ENCODE peak calls at places on chromosomes 7 and 10, in four cellular contexts. S is H1, D is fibroblast of lung, T is cardiac muscle cell. L is an unnamed sample.

GRCh38 chr10:30587522-30588031 is 42.0 kb downstream of the LYZL2 start:
- DNase-seq in T (no peak), D (no peak), S (no peak), L (no peak)

GRCh38 chr7:50684011-50684701 is 98.5 kb downstream of the GRB10 start:
- DNase-seq in S (no peak), D (no peak), T (no peak), L (no peak)

GRCh38 chr7:41771717-41772116 is 68.8 kb upstream of the INHBA start:
- DNase-seq in S (no peak), D (no peak), T (no peak), L (no peak)

GRCh38 chr10:3136763-3137611 is 35.6 kb downstream of the PITRM1 start:
- DNase-seq in D (peak; percentile 59), T (no peak), S (no peak), L (no peak)

GRCh38 chr7:17690030-17690429 is 250.3 kb downstream of the SNX13 start:
- DNase-seq in T (no peak), S (no peak), D (peak; percentile 99), L (no peak)

GRCh38 chr10:1047937-1048336 is 982 bp downstream of the IDI1 start:
- DNase-seq in S (no peak), D (no peak), T (no peak), L (no peak)

GRCh38 chr7:18019562-18019961 is 8.1 kb downstream of the PRPS1L1 start:
- DNase-seq in S (no peak), T (no peak), D (peak; percentile 87), L (peak; percentile 49)

GRCh38 chr7:22216309-22216708 is 140.6 kb downstream of the RAPGEF5 start:
- DNase-seq in D (no peak), S (no peak), T (no peak), L (no peak)

GRCh38 chr7:130151591-130152269 is 53.5 kb downstream of the TMEM209 start:
- DNase-seq in D (peak; percentile 49), T (no peak), S (no peak), L (no peak)

GRCh38 chr10:75926763-75927162 is 495.3 kb downstream of the LRMDA start:
- DNase-seq in T (peak; percentile 62), D (no peak), S (no peak), L (no peak)

GRCh38 chr10:75925999-75926398 is 494.6 kb downstream of the LRMDA start:
- DNase-seq in S (no peak), T (no peak), D (no peak), L (no peak)

GRCh38 chr10:75919913-75920312 is 488.5 kb downstream of the LRMDA start:
- DNase-seq in D (no peak), T (no peak), S (no peak), L (no peak)

GRCh38 chr10:75924309-75924920 is 493.0 kb downstream of the LRMDA start:
- DNase-seq in S (no peak), D (no peak), T (no peak), L (no peak)

DNA sequence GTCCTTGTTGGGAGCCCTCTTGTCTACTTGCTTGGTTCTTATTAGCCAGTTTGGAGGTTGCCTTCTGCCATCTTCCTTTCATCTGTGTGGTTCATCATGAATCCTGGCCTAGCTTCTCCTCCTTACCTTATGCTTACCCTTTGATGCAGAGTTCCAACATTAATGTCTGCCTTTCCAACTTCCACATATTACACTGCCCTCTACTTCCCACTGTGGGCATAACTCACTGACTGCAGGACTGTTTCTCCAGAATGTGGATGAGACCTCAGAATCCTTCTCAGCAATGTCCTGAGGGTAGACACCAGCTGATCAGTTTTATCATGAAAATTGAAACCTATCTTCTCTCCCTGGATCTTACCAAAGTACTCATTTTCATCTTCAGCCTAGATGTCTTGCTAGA is 491.0 kb downstream of the LRMDA start:
- DNase-seq in S (no peak), D (peak; percentile 2), T (no peak), L (no peak)
- TF ChIP-seq CTCF in S (no peak), D (peak; percentile 43), T (peak; percentile 47), L (peak; percentile 16)

DNA sequence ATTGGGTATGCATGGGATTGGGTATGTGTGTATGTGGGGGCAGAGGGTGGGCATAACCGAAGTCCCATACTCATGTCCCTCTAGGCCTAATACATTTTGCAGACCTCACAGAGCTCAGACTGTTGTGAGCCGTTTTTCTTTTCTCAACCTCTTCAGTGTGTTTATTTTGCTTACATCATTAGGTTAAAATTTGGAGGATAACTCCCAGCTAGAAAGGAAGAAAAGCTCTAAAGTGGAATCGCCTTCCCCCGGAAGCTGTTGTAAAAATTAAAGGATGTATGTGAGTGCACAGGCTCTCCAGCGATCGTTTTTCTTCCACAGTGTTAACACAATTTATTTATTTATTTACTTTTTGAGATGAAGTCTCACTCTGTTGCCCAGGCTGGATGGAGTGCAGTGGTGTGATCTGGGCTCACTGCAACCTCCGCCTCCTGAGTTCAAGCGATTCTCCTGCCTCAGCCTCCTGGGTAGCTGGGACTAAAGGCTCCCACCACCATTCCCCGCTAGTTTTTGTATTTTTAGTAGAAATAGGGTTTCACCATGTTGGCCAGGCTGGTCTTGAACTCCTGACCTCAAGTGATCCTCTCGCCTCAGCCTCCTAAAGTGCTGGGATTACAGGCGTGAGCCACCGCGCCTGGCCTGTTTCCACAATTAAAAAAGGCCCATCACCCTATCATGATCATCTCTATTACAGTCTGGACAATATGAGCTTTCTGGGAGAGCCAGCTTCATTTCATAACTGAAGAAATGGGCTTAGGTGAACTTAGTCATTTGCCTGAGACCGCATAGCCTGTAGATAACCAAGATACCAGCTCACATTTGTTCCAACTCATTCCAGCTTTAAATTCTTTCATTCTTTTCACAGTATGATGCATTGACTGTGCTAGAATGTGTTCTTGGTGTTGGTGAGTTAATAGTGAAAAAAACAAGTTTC is 1.7 kb upstream of the H2AZ2 start:
- DNase-seq in T (no peak), S (no peak), D (peak; percentile 86), L (no peak)
- H3K4me3 ChIP-seq in T (no peak overlapping the region), S (peak overlapping the region; percentile 97), D (peak overlapping the region; percentile 79), L (peak overlapping the region; percentile 87)

GRCh38 chr10:114387784-114388183 is 16.5 kb downstream of the AFAP1L2 start:
- DNase-seq in D (no peak), S (no peak), T (no peak), L (no peak)
- TF ChIP-seq CTCF in D (no peak), S (peak; percentile 38), T (no peak), L (no peak)

GRCh38 chr10:110500515-110500905 is 2.8 kb downstream of the DUSP5 start:
- DNase-seq in D (peak; percentile 84), T (peak; percentile 86), S (no peak), L (no peak)
- H3K4me3 ChIP-seq in D (peak overlapping the region; percentile 74), T (peak overlapping the region; percentile 59), S (no peak overlapping the region), L (peak overlapping the region; percentile 69)

L was measured in HFF-Myc.